ENCODE peak calls at places on chromosome 10, in six cellular contexts. E, Z, Q, H, K and F are unnamed samples.

GRCh38 chr10:133268532-133268931 is 8.1 kb downstream of the ADAM8 start:
- DNase-seq in K (no peak), Q (no peak), Z (no peak), H (no peak), E (no peak), F (no peak)

GRCh38 chr10:113108180-113108835 is 158.3 kb downstream of the TCF7L2 start:
- DNase-seq in K (no peak), H (no peak), Q (no peak), E (peak; percentile 29), Z (peak; percentile 62), F (no peak)

GRCh38 chr10:93235686-93236085 is 162.0 kb downstream of the CYP26A1 start:
- DNase-seq in K (no peak), Q (no peak), H (no peak), Z (peak; percentile 77), E (no peak), F (no peak)

GRCh38 chr10:18635995-18636394 is 15.4 kb downstream of the NSUN6 start:
- DNase-seq in Z (no peak), H (no peak), E (no peak), Q (no peak), K (no peak), F (no peak)

GRCh38 chr10:102970497-102970896 is 52.4 kb downstream of the CNNM2 start:
- DNase-seq in Z (no peak), K (no peak), E (no peak), Q (no peak), H (no peak), F (no peak)

GRCh38 chr10:27865221-27865635 is 119.6 kb upstream of the MKX start:
- DNase-seq in Q (peak; percentile 21), Z (no peak), K (no peak), H (no peak), E (no peak), F (no peak)

GRCh38 chr10:4359003-4359402 is 467.0 kb upstream of the AKR1E2 start:
- DNase-seq in K (no peak), H (no peak), Z (no peak), Q (no peak), E (no peak), F (no peak)

GRCh38 chr10:52326382-52326781 is 12.3 kb downstream of the DKK1 start:
- DNase-seq in H (no peak), E (no peak), Q (no peak), K (no peak), Z (no peak), F (no peak)

GRCh38 chr10:5648494-5649457 is 17.6 kb downstream of the ASB13 start:
- DNase-seq in Q (no peak), H (no peak), E (no peak), Z (no peak), K (no peak), F (no peak)

GRCh38 chr10:51244739-51245138 is 170.5 kb downstream of the PRKG1 start:
- DNase-seq in K (no peak), Z (no peak), E (no peak), Q (peak; percentile 80), H (peak; percentile 18), F (peak; percentile 8)

GRCh38 chr10:131730771-131731497 is 169.9 kb upstream of the PPP2R2D start:
- DNase-seq in H (no peak), Q (no peak), Z (no peak), E (no peak), K (no peak), F (no peak)

GRCh38 chr10:48448796-48449195 is 142.3 kb downstream of the MAPK8 start:
- DNase-seq in Z (no peak), K (no peak), E (no peak), H (no peak), Q (no peak), F (no peak)

GRCh38 chr10:49272251-49273081 is 26.5 kb upstream of the C10orf71 start:
- DNase-seq in K (peak; percentile 21), Z (no peak), Q (no peak), E (no peak), H (peak; percentile 81), F (no peak)

GRCh38 chr10:128626397-128627060 is 500.3 kb upstream of the MKI67 start:
- DNase-seq in K (no peak), E (no peak), Z (no peak), Q (no peak), H (no peak), F (no peak)

GRCh38 chr10:58642283-58642682 is 129.6 kb downstream of the BICC1 start:
- DNase-seq in Q (no peak), K (no peak), H (no peak), Z (no peak), E (no peak), F (no peak)

GRCh38 chr10:60978287-60979115 is 34.5 kb upstream of the RHOBTB1 start:
- DNase-seq in E (no peak), Q (no peak), Z (no peak), K (no peak), H (no peak), F (no peak)

GRCh38 chr10:26621889-26622681 is 75.4 kb upstream of the PDSS1 start:
- DNase-seq in Z (no peak), Q (no peak), H (no peak), K (no peak), E (no peak), F (no peak)

GRCh38 chr10:125217986-125218675 is 57.8 kb upstream of the CTBP2 start:
- DNase-seq in E (no peak), Q (no peak), Z (peak; percentile 51), H (no peak), K (no peak), F (no peak)